ENCODE peak calls at places on chromosomes 7 and 10, in four cellular contexts. T is body of pancreas, Z is mammary epithelial cell, S is fibroblast of lung. Y is an unnamed sample.

GRCh38 chr10:96851281-96851680 is 19.2 kb downstream of the LCOR start:
- DNase-seq in Z (no peak), S (no peak), T (no peak), Y (no peak)

GRCh38 chr10:68238371-68238770 is 6.5 kb upstream of the ATOH7 start:
- DNase-seq in Z (no peak), S (no peak), T (no peak), Y (no peak)

GRCh38 chr7:122143376-122143750 is 686 bp downstream of the AASS start:
- DNase-seq in Z (peak; percentile 24), T (peak; percentile 17), S (peak; percentile 38), Y (peak; percentile 34)

GRCh38 chr10:49571419-49571818 is 32.5 kb upstream of the ERCC6 start:
- DNase-seq in S (peak; percentile 69), Z (peak; percentile 49), T (no peak), Y (peak; percentile 75)

GRCh38 chr10:122473116-122473515 is 11.8 kb downstream of the HTRA1 start:
- DNase-seq in S (no peak), Z (no peak), T (no peak), Y (no peak)

GRCh38 chr10:89019589-89020327 is 29.2 kb downstream of the FAS start:
- DNase-seq in Z (no peak), T (no peak), S (no peak), Y (peak; percentile 34)

GRCh38 chr7:117961235-117961634 is 88.0 kb upstream of the CTTNBP2 start:
- DNase-seq in S (no peak), T (no peak), Z (no peak), Y (no peak)

GRCh38 chr7:1663857-1664651 is 6.0 kb upstream of the ELFN1 start:
- DNase-seq in T (no peak), S (no peak), Z (no peak), Y (no peak)

GRCh38 chr7:36475371-36475770 is 85.7 kb downstream of the ANLN start:
- DNase-seq in S (no peak), T (no peak), Z (no peak), Y (no peak)

GRCh38 chr7:32116436-32116835 is 46.2 kb upstream of the PDE1C start:
- DNase-seq in Z (peak; percentile 65), S (no peak), T (no peak), Y (no peak)

GRCh38 chr10:105247831-105248499 is 606.9 kb downstream of the SORCS3 start:
- DNase-seq in T (no peak), S (no peak), Z (no peak), Y (peak; percentile 1)

GRCh38 chr7:45917658-45918057 is 3.4 kb downstream of the IGFBP3 start:
- DNase-seq in Z (peak; percentile 35), S (peak; percentile 66), T (peak; percentile 69), Y (peak; percentile 74)

GRCh38 chr10:101146392-101147251 is 15.5 kb downstream of the TLX1 start:
- DNase-seq in T (no peak), S (no peak), Z (no peak), Y (no peak)

GRCh38 chr7:149133311-149133710 is 7.2 kb upstream of the ZNF425 start:
- DNase-seq in Z (no peak), T (no peak), S (no peak), Y (no peak)

GRCh38 chr10:5527332-5528200 is 2.8 kb downstream of the CALML3 start:
- DNase-seq in T (no peak), S (no peak), Z (peak; percentile 66), Y (no peak)

GRCh38 chr10:1048349-1048731 is 579 bp downstream of the IDI1 start:
- DNase-seq in Z (no peak), S (peak; percentile 50), T (peak; percentile 48), Y (peak; percentile 51)

GRCh38 chr10:3295501-3296005 is 123.0 kb upstream of the PITRM1 start:
- DNase-seq in T (no peak), Z (no peak), S (peak; percentile 14), Y (no peak)

GRCh38 chr7:74449809-74450397 is 3.8 kb upstream of the GTF2IRD1 start:
- DNase-seq in T (peak; percentile 61), S (no peak), Z (no peak), Y (peak; percentile 64)

GRCh38 chr10:34528320-34528719 is 286.8 kb downstream of the PARD3 start:
- DNase-seq in T (no peak), S (peak; percentile 99), Z (peak; percentile 91), Y (peak; percentile 92)

GRCh38 chr10:73211106-73211811 is 35.8 kb downstream of the DNAJC9 start:
- DNase-seq in S (no peak), Z (no peak), T (no peak), Y (no peak)

GRCh38 chr7:134902058-134902457 is 84.2 kb upstream of the AGBL3 start:
- DNase-seq in T (no peak), S (no peak), Z (no peak), Y (no peak)

GRCh38 chr10:101938316-101939272 is 95.0 kb upstream of the KCNIP2 start:
- DNase-seq in T (peak; percentile 10), S (peak; percentile 97), Z (peak; percentile 54), Y (peak; percentile 96)

GRCh38 chr7:135326636-135327280 is 93.1 kb downstream of the STRA8 start:
- DNase-seq in T (no peak), Z (no peak), S (peak; percentile 54), Y (peak; percentile 52)

GRCh38 chr7:75756340-75757297 is 15.4 kb downstream of the CCL26 start:
- DNase-seq in S (peak; percentile 24), T (no peak), Z (no peak), Y (peak; percentile 58)

GRCh38 chr7:11648980-11649379 is 183.0 kb downstream of the THSD7A start:
- DNase-seq in Z (no peak), S (peak; percentile 72), T (no peak), Y (peak; percentile 7)

GRCh38 chr10:7710446-7710845 is 7.3 kb downstream of the ITIH2 start:
- DNase-seq in T (no peak), Z (no peak), S (no peak), Y (no peak)

GRCh38 chr7:33809218-33809617 is 96.1 kb upstream of the BMPER start:
- DNase-seq in S (no peak), Z (no peak), T (no peak), Y (peak; percentile 67)

GRCh38 chr7:43784030-43785001 is 25.8 kb downstream of the BLVRA start:
- DNase-seq in S (peak; percentile 9), T (no peak), Z (no peak), Y (no peak)

GRCh38 chr7:115478426-115478825 is 552.1 kb downstream of the TFEC start:
- DNase-seq in T (no peak), Z (no peak), S (peak; percentile 47), Y (peak; percentile 43)

GRCh38 chr7:4724648-4725013 is 42.5 kb downstream of the FOXK1 start:
- DNase-seq in T (no peak), Z (peak; percentile 14), S (peak; percentile 61), Y (peak; percentile 39)

GRCh38 chr10:35916791-35917190 is 274.7 kb upstream of the FZD8 start:
- DNase-seq in S (peak; percentile 32), Z (no peak), T (no peak), Y (no peak)

GRCh38 chr7:50314778-50315177 is 10.3 kb downstream of the IKZF1 start:
- DNase-seq in Z (no peak), S (no peak), T (no peak), Y (no peak)

GRCh38 chr10:17387861-17388503 is 66.4 kb downstream of the ST8SIA6 start:
- DNase-seq in T (peak; percentile 57), Z (peak; percentile 67), S (no peak), Y (peak; percentile 24)

DNA sequence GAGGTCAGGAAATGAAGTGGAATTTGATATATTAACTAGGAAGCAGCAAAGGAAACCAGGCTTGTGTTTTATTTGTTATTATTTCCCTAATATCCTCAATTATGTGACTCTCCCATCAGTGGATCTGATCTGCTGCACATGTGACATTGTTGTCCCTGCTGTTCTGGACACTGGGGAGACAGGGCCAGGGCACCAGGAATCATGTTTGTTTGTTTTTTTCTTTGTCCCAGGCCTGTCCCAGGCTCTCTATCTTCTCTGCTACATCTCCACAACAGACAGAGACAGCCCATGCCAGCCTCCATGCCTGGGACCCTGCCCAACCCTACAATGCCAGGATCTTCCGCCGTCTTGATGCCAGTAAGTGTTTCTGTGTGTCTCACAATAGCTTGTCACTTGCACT is 239.6 kb downstream of the TRIL start:
- DNase-seq in S (no peak), T (no peak), Z (no peak), Y (no peak)
- TF ChIP-seq CTCF in S (no peak), T (no peak), Z (no peak), Y (no peak)

GRCh38 chr7:95593343-95593742 is 3.0 kb downstream of the PDK4 start:
- DNase-seq in Z (no peak), S (no peak), T (no peak), Y (no peak)

GRCh38 chr7:95596183-95597135 is at the start of gene PDK4:
- DNase-seq in T (peak; percentile 99), S (peak; percentile 41), Z (peak; percentile 1), Y (peak; percentile 22)

GRCh38 chr7:95595825-95596182 is 512 bp downstream of the PDK4 start:
- DNase-seq in Z (no peak), T (peak; percentile 59), S (no peak), Y (no peak)

GRCh38 chr7:95592570-95592969 is 3.7 kb downstream of the PDK4 start:
- DNase-seq in S (no peak), T (no peak), Z (no peak), Y (no peak)

DNA sequence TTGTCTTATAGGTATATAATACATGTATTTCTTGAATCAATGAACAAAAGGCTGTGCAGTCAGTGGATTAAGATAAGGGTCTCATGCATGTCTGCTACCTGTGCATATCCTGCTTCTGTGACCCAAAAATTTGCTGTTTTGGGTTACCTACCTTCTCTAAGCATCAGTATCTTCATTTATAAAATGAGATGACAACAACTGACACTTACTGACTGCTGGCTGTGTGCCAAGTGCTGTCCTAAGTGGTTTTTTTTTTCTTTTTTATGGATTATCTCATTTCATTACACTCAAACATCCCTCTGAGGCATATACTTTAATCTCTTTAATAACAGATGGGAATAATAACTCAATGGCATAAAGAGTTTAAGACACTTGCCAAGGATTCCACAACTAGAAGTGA is 2.1 kb downstream of the PDK4 start:
- DNase-seq in T (no peak), S (no peak), Z (no peak), Y (no peak)
- H3K4me3 ChIP-seq in T (peak overlapping the region; percentile 17), S (peak overlapping the region; percentile 90), Z (no peak overlapping the region), Y (no peak overlapping the region)

GRCh38 chr10:22244001-22244400 is 26.2 kb upstream of the EBLN1 start:
- DNase-seq in S (no peak), T (no peak), Z (no peak), Y (no peak)
- TF ChIP-seq CTCF in S (no peak), T (no peak), Z (no peak), Y (peak; percentile 10)

GRCh38 chr7:128833939-128834310 is 3.7 kb downstream of the FLNC start:
- DNase-seq in Z (no peak), T (no peak), S (no peak), Y (peak; percentile 70)

GRCh38 chr7:128836729-128837348 is 6.6 kb downstream of the FLNC start:
- DNase-seq in T (no peak), S (no peak), Z (no peak), Y (no peak)

GRCh38 chr7:128835790-128836641 is 5.8 kb downstream of the FLNC start:
- DNase-seq in S (peak; percentile 83), T (no peak), Z (no peak), Y (peak; percentile 65)

GRCh38 chr7:128833148-128833938 is 3.1 kb downstream of the FLNC start:
- DNase-seq in S (peak; percentile 95), T (peak; percentile 23), Z (peak; percentile 7), Y (peak; percentile 95)

DNA sequence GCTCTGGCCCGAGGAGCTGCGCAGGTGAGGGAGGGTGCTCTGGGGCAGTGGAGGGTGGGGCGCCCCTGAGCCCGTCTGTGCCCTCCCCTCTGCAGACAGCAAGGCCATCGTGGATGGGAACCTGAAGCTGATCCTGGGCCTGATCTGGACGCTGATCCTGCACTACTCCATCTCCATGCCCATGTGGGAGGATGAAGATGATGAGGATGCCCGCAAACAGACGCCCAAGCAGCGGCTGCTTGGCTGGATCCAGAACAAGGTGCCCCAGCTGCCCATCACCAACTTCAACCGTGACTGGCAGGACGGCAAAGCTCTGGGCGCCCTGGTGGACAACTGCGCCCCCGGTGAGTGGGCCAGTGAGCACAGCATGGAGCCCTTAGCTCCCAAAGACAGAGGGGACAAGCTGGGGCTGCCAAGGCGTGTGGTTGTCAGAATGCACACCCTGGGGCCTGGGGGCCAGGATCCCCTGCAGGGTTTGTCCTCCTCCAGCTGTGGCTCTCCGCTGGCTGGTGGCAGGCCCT is 5.1 kb downstream of the FLNC start:
- DNase-seq in S (no peak), T (no peak), Z (no peak), Y (no peak)
- H3K4me3 ChIP-seq in S (no peak overlapping the region), T (no peak overlapping the region), Z (no peak overlapping the region), Y (no peak overlapping the region)

Y was measured in fibroblast of the aortic adventitia.